ENCODE peak calls at places on chromosomes 11 and 22, in four cellular contexts. K, M, W and A are unnamed samples.

GRCh38 chr11:69892986-69893555 is 73.9 kb upstream of the FGF3 start:
- DNase-seq in K (no peak), M (peak), W (no peak), A (no peak)

GRCh38 chr11:64566042-64566914 is 24.7 kb upstream of the SLC22A12 start:
- DNase-seq in K (peak), M (peak), W (peak), A (no peak)

GRCh38 chr11:74442601-74443000 is 24.7 kb downstream of the KCNE3 start:
- DNase-seq in K (no peak), M (no peak), W (no peak), A (no peak)

GRCh38 chr11:124302291-124302690 is 11.5 kb downstream of the OR8D1 start:
- DNase-seq in K (no peak), M (no peak), W (no peak), A (no peak)

GRCh38 chr22:17781319-17782031 is 7.2 kb upstream of the BID start:
- DNase-seq in K (no peak), M (no peak), W (peak), A (peak)

GRCh38 chr11:79314906-79315689 is 125.7 kb downstream of the TENM4 start:
- DNase-seq in K (no peak), M (peak), W (no peak), A (no peak)

GRCh38 chr11:2097356-2097997 is 41.7 kb downstream of the IGF2 start:
- DNase-seq in K (no peak), M (peak), W (peak), A (no peak)

GRCh38 chr22:24937114-24937513 is 9.4 kb downstream of the LHFPL7 start:
- DNase-seq in K (no peak), M (peak), W (peak), A (no peak)

GRCh38 chr22:36365020-36365411 is 22.8 kb downstream of the MYH9 start:
- DNase-seq in K (peak), M (no peak), W (no peak), A (no peak)

GRCh38 chr11:31932879-31933278 is 121.8 kb upstream of the PAX6 start:
- DNase-seq in K (no peak), M (no peak), W (no peak), A (no peak)

GRCh38 chr22:39090426-39091064 is 6.5 kb upstream of the APOBEC3H start:
- DNase-seq in K (no peak), M (no peak), W (no peak), A (no peak)

GRCh38 chr11:134124660-134125451 is 56.0 kb downstream of the JAM3 start:
- DNase-seq in K (no peak), M (peak), W (no peak), A (no peak)

GRCh38 chr11:28619870-28620540 is 511.8 kb downstream of the METTL15 start:
- DNase-seq in K (no peak), M (no peak), W (no peak), A (no peak)

GRCh38 chr11:128764617-128765095 is 70.8 kb downstream of the FLI1 start:
- DNase-seq in K (no peak), M (no peak), W (no peak), A (no peak)

GRCh38 chr22:47190276-47190956 is 428.0 kb downstream of the TBC1D22A start:
- DNase-seq in K (no peak), M (no peak), W (no peak), A (no peak)

GRCh38 chr11:121367434-121367833 is 74.9 kb downstream of the SC5D start:
- DNase-seq in K (no peak), M (no peak), W (no peak), A (peak)

GRCh38 chr11:65430406-65431217 is 8.0 kb downstream of the NEAT1 start:
- DNase-seq in K (no peak), M (no peak), W (no peak), A (no peak)

GRCh38 chr11:100925935-100926334 is 203.7 kb downstream of the PGR start:
- DNase-seq in K (peak), M (no peak), W (no peak), A (peak)

GRCh38 chr11:2270322-2271076 is at the start of gene ASCL2:
- DNase-seq in K (no peak), M (no peak), W (no peak), A (no peak)

GRCh38 chr22:23750744-23751440 is at the start of gene ZNF70:
- DNase-seq in K (peak), M (peak), W (peak), A (no peak)

GRCh38 chr11:9664276-9665171 is 647 bp downstream of the SWAP70 start:
- DNase-seq in K (peak), M (peak), W (peak), A (no peak)

GRCh38 chr22:49760630-49761571 is 66.8 kb downstream of the BRD1 start:
- DNase-seq in K (no peak), M (no peak), W (no peak), A (peak)

GRCh38 chr11:46766656-46767055 is 47.6 kb downstream of the F2 start:
- DNase-seq in K (no peak), M (no peak), W (no peak), A (no peak)

GRCh38 chr11:29282088-29282487 is 734.7 kb downstream of the KCNA4 start:
- DNase-seq in K (no peak), M (no peak), W (peak), A (no peak)

GRCh38 chr22:20155330-20156041 is 4.6 kb upstream of the CCDC188 start:
- DNase-seq in K (no peak), M (no peak), W (peak), A (no peak)

GRCh38 chr11:106447631-106448191 is 370.2 kb downstream of the AASDHPPT start:
- DNase-seq in K (no peak), M (no peak), W (no peak), A (no peak)

GRCh38 chr11:72584293-72584921 is 89.8 kb downstream of the PDE2A start:
- DNase-seq in K (peak), M (peak), W (no peak), A (no peak)

GRCh38 chr22:17140826-17141771 is 18.0 kb downstream of the HDHD5 start:
- DNase-seq in K (no peak), M (no peak), W (no peak), A (no peak)

GRCh38 chr22:43272869-43273318 is 70.3 kb downstream of the SCUBE1 start:
- DNase-seq in K (no peak), M (peak), W (no peak), A (no peak)
- TF ChIP-seq SP1 in K (no peak), M (no peak), W (no peak), A (no peak)

DNA sequence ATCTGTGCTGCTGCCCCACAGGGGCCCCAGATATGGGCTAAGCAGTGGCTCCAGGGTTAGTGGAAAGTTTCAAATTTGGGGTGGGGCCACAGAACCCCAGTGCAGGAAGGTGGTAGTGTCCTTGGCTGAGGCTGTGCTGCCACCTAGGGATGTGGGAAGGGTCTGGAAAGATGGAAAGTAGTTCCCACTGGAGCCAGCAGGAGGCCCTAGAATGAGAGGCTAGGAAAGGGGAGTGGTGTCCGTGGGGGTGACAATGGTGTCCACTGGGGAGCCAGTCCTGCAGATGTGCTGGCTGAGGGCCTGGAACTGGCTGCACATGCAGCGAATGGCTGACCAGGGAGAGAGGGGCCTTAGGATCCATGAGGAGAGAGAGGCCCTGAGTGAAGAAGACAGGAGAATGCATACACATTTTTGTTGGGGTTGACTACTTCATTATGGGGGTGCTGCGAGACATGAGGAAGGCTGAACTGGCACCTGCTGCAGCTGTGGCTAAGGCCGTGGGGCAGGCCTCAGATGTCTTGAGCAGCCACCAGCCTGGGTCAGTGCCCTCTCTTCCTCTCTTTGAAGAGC is 21.1 kb downstream of the RFPL3 start:
- DNase-seq in K (peak), M (peak), W (peak), A (no peak)
- TF ChIP-seq NR2C2 in K (no peak), M (no peak), W (no peak), A (no peak)

GRCh38 chr11:8247312-8247711 is 16.4 kb downstream of the LMO1 start:
- DNase-seq in K (peak), M (peak), W (no peak), A (no peak)
- TF ChIP-seq SP1 in K (no peak), M (no peak), W (no peak), A (no peak)

DNA sequence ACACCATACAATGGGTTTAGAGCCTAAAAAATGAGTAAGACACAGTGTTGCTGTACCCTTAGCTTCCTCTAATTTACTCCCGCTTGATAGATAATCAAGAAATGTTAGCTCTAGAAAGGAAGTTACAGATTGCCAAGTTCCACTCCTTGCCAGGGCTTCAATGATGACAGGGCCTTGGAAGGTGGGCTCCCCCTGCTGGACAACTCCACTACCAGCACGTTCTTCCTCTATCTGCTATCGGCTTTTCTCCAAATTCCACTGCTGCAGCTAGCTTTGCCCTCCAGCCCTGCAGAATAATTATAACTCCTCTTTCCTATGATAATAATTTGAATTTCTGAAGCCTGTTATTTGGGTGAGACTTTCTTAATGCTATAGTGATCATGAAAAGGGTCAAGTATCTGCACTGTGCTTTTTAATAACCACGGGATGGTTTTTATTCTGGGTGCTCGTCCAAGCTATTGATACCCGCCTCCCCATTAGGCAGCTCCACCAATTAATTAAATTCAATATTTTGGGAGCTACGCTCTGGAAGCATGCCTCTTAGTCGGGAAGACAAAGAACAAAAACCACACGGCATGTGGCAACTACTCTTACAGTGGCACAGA is 9.0 kb downstream of the SYN3 start:
- DNase-seq in K (peak), M (peak), W (peak), A (peak)
- TF ChIP-seq NR2C2 in K (no peak), M (no peak), W (no peak), A (no peak)

GRCh38 chr11:112745958-112746357 is 215.3 kb upstream of the NCAM1 start:
- DNase-seq in K (no peak), M (no peak), W (no peak), A (no peak)

GRCh38 chr11:112751312-112751711 is 209.9 kb upstream of the NCAM1 start:
- DNase-seq in K (no peak), M (no peak), W (no peak), A (no peak)

GRCh38 chr11:112751763-112752162 is 209.5 kb upstream of the NCAM1 start:
- DNase-seq in K (no peak), M (no peak), W (no peak), A (no peak)

GRCh38 chr11:112752563-112752962 is 208.7 kb upstream of the NCAM1 start:
- DNase-seq in K (no peak), M (no peak), W (no peak), A (no peak)

DNA sequence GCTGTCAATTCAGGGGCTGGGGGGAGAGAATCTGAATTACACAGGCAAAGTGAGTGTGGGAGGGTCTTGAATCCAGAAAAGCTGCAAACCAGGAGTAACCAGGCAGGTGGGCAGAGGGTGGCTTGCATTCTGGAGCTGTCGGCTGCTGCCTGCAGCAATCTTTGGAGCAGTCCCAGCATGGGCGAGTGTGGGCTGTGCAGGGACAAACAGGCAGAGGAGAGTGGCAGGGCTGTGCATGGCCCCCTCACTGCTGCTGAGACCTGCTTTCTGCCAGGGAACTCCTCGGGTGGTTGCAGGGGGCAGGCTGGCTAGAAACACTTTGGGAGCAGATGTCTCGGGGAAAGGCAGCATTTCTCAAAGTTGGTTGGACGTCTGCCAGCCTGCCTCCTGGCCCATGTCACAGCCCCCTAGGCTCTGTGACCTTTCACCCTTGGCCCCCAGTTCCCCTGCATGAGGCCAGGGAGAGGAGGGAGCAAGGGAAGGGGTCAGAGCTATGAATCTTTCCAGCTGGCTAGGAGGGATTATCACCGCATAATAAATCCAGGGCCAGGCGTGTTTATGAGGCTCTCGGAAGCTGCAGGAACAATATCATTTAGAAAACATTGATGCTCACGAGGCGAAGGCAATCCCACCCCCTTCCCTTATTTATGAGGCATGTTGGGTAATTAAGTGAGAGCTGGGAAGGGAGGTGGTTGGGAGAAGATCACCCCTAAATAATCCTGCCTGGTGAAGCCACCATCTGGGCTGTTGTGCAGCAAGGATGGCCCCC is 212.3 kb upstream of the NCAM1 start:
- DNase-seq in K (no peak), M (no peak), W (no peak), A (no peak)
- TF ChIP-seq SP1 in K (no peak), M (no peak), W (no peak), A (no peak)

GRCh38 chr11:48107188-48107704 is 109.4 kb upstream of the OR4B1 start:
- DNase-seq in K (no peak), M (no peak), W (no peak), A (peak)
- TF ChIP-seq NR2C2 in K (no peak), M (no peak), W (no peak), A (no peak)